ENCODE peak calls at places on chromosome 7, in ten cellular contexts. W is foreskin fibroblast, Y is fibroblast of lung, E is astrocyte of the spinal cord, H is fibroblast of pulmonary artery, K is cardiac muscle cell, O is cardiac fibroblast, A is astrocyte of the cerebellum, G is mucosa of descending colon, S is GM23338. Z is an unnamed sample.

GRCh38 chr7:15167912-15168311 is 265.4 kb upstream of the DGKB start:
- DNase-seq in W (no peak), Y (no peak), E (no peak), H (no peak), K (no peak), O (no peak), A (no peak), G (no peak), S (no peak), Z (no peak)

GRCh38 chr7:51647931-51648351 is 331.3 kb upstream of the COBL start:
- DNase-seq in W (no peak), Y (peak), E (peak), H (peak), K (no peak), O (no peak), A (peak), G (no peak), S (peak), Z (no peak)

GRCh38 chr7:74625446-74625845 is 32.1 kb upstream of the GTF2I start:
- DNase-seq in W (peak), Y (peak), E (peak), H (peak), K (no peak), O (peak), A (no peak), G (no peak), S (no peak), Z (no peak)

GRCh38 chr7:55177589-55178261 is 158.9 kb downstream of the EGFR start:
- DNase-seq in W (peak), Y (peak), E (peak), H (peak), K (no peak), O (peak), A (peak), G (no peak), S (no peak), Z (no peak)

GRCh38 chr7:106365252-106366005 is 80.6 kb upstream of the NAMPT start:
- DNase-seq in W (no peak), Y (no peak), E (no peak), H (peak), K (no peak), O (peak), A (no peak), G (no peak), S (no peak), Z (no peak)

GRCh38 chr7:137862358-137862757 is 15.6 kb upstream of the DGKI start:
- DNase-seq in W (no peak), Y (no peak), E (no peak), H (no peak), K (no peak), O (no peak), A (no peak), G (no peak), S (no peak), Z (no peak)

GRCh38 chr7:449249-450019 is 70.2 kb downstream of the PDGFA start:
- DNase-seq in W (no peak), Y (no peak), E (no peak), H (no peak), K (no peak), O (no peak), A (no peak), G (peak), S (no peak), Z (no peak)

GRCh38 chr7:142535123-142535779 is 214.0 kb upstream of the PRSS1 start:
- DNase-seq in W (peak), Y (peak), E (peak), H (peak), K (peak), O (peak), A (peak), G (no peak), S (peak), Z (no peak)

GRCh38 chr7:1494447-1494846 is 9.7 kb downstream of the INTS1 start:
- DNase-seq in W (no peak), Y (no peak), E (no peak), H (no peak), K (no peak), O (no peak), A (no peak), G (no peak), S (no peak), Z (no peak)

GRCh38 chr7:117839507-117839906 is 33.7 kb downstream of the CTTNBP2 start:
- DNase-seq in W (no peak), Y (no peak), E (no peak), H (no peak), K (no peak), O (no peak), A (no peak), G (no peak), S (no peak), Z (no peak)

GRCh38 chr7:82985144-82985802 is 177.4 kb downstream of the PCLO start:
- DNase-seq in W (no peak), Y (no peak), E (no peak), H (no peak), K (no peak), O (no peak), A (no peak), G (no peak), S (no peak), Z (no peak)

GRCh38 chr7:77931841-77932240 is 133.3 kb downstream of the PHTF2 start:
- DNase-seq in W (no peak), Y (no peak), E (no peak), H (no peak), K (no peak), O (no peak), A (no peak), G (no peak), S (peak), Z (no peak)

GRCh38 chr7:31997423-31997822 is 72.8 kb downstream of the PDE1C start:
- DNase-seq in W (no peak), Y (peak), E (no peak), H (no peak), K (no peak), O (no peak), A (no peak), G (no peak), S (peak), Z (no peak)

GRCh38 chr7:140923358-140924006 is 1.2 kb downstream of the BRAF start:
- DNase-seq in W (no peak), Y (peak), E (peak), H (peak), K (peak), O (peak), A (no peak), G (no peak), S (peak), Z (no peak)

GRCh38 chr7:33986951-33987948 is 81.9 kb downstream of the BMPER start:
- DNase-seq in W (peak), Y (peak), E (peak), H (peak), K (no peak), O (peak), A (peak), G (no peak), S (no peak), Z (peak)

GRCh38 chr7:120944826-120945562 is 5.6 kb upstream of the ING3 start:
- DNase-seq in W (no peak), Y (no peak), E (no peak), H (no peak), K (no peak), O (no peak), A (no peak), G (no peak), S (no peak), Z (no peak)

GRCh38 chr7:148650232-148650858 is 48.4 kb upstream of the CUL1 start:
- DNase-seq in W (peak), Y (peak), E (peak), H (peak), K (peak), O (peak), A (peak), G (no peak), S (no peak), Z (no peak)

GRCh38 chr7:135368416-135369186 is 135.0 kb downstream of the STRA8 start:
- DNase-seq in W (no peak), Y (no peak), E (no peak), H (no peak), K (no peak), O (no peak), A (no peak), G (no peak), S (no peak), Z (no peak)

GRCh38 chr7:47198159-47198558 is 383.8 kb downstream of the TNS3 start:
- DNase-seq in W (no peak), Y (no peak), E (no peak), H (no peak), K (no peak), O (no peak), A (no peak), G (no peak), S (no peak), Z (no peak)

GRCh38 chr7:102275123-102275703 is 11.5 kb upstream of the SH2B2 start:
- DNase-seq in W (no peak), Y (no peak), E (no peak), H (no peak), K (no peak), O (no peak), A (no peak), G (no peak), S (no peak), Z (no peak)

GRCh38 chr7:133431134-133431711 is 178.3 kb downstream of the EXOC4 start:
- DNase-seq in W (no peak), Y (no peak), E (no peak), H (no peak), K (no peak), O (no peak), A (no peak), G (no peak), S (no peak), Z (no peak)

GRCh38 chr7:28348631-28349030 is 63.7 kb upstream of the CREB5 start:
- DNase-seq in W (no peak), Y (no peak), E (no peak), H (no peak), K (no peak), O (no peak), A (no peak), G (no peak), S (no peak), Z (no peak)

GRCh38 chr7:32030904-32031692 is 39.1 kb downstream of the PDE1C start:
- DNase-seq in W (no peak), Y (peak), E (no peak), H (no peak), K (no peak), O (no peak), A (no peak), G (no peak), S (no peak), Z (no peak)

GRCh38 chr7:14368285-14368684 is 378.8 kb upstream of the ETV1 start:
- DNase-seq in W (no peak), Y (no peak), E (no peak), H (no peak), K (no peak), O (no peak), A (no peak), G (no peak), S (no peak), Z (no peak)

GRCh38 chr7:19851504-19851903 is 78.1 kb upstream of the TMEM196 start:
- DNase-seq in W (no peak), Y (no peak), E (no peak), H (no peak), K (no peak), O (no peak), A (no peak), G (no peak), S (no peak), Z (no peak)

GRCh38 chr7:95609277-95609971 is 13.1 kb upstream of the PDK4 start:
- DNase-seq in W (peak), Y (peak), E (peak), H (peak), K (no peak), O (peak), A (no peak), G (no peak), S (no peak), Z (no peak)

GRCh38 chr7:1200045-1200444 is 32.6 kb upstream of the UNCX start:
- DNase-seq in W (no peak), Y (peak), E (peak), H (peak), K (no peak), O (peak), A (no peak), G (no peak), S (no peak), Z (no peak)

GRCh38 chr7:112495820-112496462 is 15.2 kb downstream of the LSMEM1 start:
- DNase-seq in W (peak), Y (peak), E (peak), H (peak), K (peak), O (peak), A (peak), G (no peak), S (peak), Z (no peak)

GRCh38 chr7:47217570-47218360 is 364.1 kb downstream of the TNS3 start:
- DNase-seq in W (no peak), Y (no peak), E (no peak), H (no peak), K (no peak), O (no peak), A (no peak), G (no peak), S (no peak), Z (no peak)

GRCh38 chr7:123692471-123692877 is 36.8 kb downstream of the LMOD2 start:
- DNase-seq in W (no peak), Y (no peak), E (no peak), H (no peak), K (no peak), O (no peak), A (no peak), G (no peak), S (peak), Z (no peak)

GRCh38 chr7:50743893-50744292 is 38.8 kb downstream of the GRB10 start:
- DNase-seq in W (no peak), Y (no peak), E (no peak), H (no peak), K (no peak), O (no peak), A (no peak), G (no peak), S (no peak), Z (no peak)

GRCh38 chr7:107658467-107658866 is 2.2 kb upstream of the SLC26A4 start:
- DNase-seq in W (no peak), Y (no peak), E (no peak), H (no peak), K (no peak), O (no peak), A (no peak), G (no peak), S (no peak), Z (no peak)

GRCh38 chr7:107661865-107662379 is 1.3 kb downstream of the SLC26A4 start:
- DNase-seq in W (no peak), Y (no peak), E (no peak), H (no peak), K (no peak), O (no peak), A (no peak), G (no peak), S (peak), Z (no peak)

GRCh38 chr7:107661081-107661864 is 645 bp downstream of the SLC26A4 start:
- DNase-seq in W (peak), Y (peak), E (peak), H (peak), K (peak), O (peak), A (no peak), G (peak), S (peak), Z (no peak)

GRCh38 chr7:107659666-107660065 is 962 bp upstream of the SLC26A4 start:
- DNase-seq in W (peak), Y (peak), E (peak), H (peak), K (no peak), O (peak), A (no peak), G (no peak), S (no peak), Z (peak)

DNA sequence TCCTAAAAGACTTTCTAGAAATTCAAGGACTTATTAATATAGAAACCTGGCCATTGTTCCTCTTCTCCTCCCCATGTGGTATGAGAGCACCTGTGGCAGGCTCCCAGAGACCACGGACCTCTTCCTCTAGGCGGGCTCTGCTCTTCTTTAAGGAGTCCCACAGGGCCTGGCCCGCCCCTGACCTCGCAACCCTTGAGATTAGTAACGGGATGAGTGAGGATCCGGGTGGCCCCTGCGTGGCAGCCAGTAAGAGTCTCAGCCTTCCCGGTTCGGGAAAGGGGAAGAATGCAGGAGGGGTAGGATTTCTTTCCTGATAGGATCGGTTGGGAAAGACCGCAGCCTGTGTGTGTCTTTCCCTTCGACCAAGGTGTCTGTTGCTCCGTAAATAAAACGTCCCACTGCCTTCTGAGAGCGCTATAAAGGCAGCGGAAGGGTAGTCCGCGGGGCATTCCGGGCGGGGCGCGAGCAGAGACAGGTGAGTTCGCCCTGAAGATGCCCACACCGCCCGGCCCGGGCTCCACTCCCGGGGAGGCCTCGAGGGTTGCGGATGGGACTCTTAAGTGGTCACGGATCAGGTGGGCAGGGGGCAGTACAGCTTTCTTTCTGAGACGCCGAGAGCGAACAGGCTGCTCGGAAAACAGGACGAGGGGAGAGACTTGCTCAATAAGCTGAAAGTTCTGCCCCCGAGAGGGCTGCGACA is at the start of gene SLC26A4:
- DNase-seq in W (no peak), Y (no peak), E (no peak), H (no peak), K (no peak), O (no peak), A (no peak), G (no peak), S (peak), Z (no peak)
- TF ChIP-seq CTCF in W (no peak), Y (no peak), E (no peak), H (no peak), K (no peak), O (no peak), A (no peak), G (no peak), S (no peak), Z (no peak)

GRCh38 chr7:128201690-128202085 is 39.4 kb upstream of the LEP start:
- DNase-seq in W (no peak), Y (no peak), E (no peak), H (no peak), K (no peak), O (no peak), A (no peak), G (no peak), S (no peak), Z (no peak)
- H3K4me3 ChIP-seq in W (no peak), Y (no peak), E (no peak), H (no peak), K (peak), O (no peak), A (no peak), G (no peak), S (peak), Z (no peak)

DNA sequence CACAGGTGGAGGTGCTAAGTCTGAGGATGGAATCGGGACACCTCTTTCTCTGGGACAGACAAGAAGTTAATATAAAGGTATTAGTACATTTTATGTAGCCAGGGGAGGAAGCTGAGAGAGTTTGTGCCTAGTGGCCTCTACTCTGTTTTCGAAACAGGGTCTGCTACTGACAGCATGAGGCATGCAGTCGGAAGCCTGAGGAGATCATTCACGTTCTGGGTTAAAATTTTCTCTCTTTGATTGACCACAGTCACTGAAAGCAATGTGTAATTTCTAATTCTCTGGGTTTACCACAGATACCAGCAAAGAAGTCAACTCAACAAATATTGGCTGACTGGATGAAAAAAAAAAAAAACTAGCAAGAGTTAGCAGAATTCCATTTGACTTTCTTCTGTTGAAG is 53.3 kb upstream of the KCTD7 start:
- DNase-seq in W (no peak), Y (no peak), E (no peak), H (no peak), K (no peak), O (no peak), A (no peak), G (no peak), S (no peak), Z (no peak)
- TF ChIP-seq CTCF in W (no peak), Y (no peak), E (no peak), H (no peak), K (no peak), O (no peak), A (no peak), G (no peak), S (no peak), Z (no peak)

GRCh38 chr7:18408461-18408860 is 87.1 kb upstream of the HDAC9 start:
- DNase-seq in W (peak), Y (peak), E (peak), H (peak), K (no peak), O (peak), A (peak), G (no peak), S (peak), Z (peak)
- H3K4me3 ChIP-seq in W (no peak), Y (no peak), E (no peak), H (no peak), K (no peak), O (no peak), A (no peak), G (no peak), S (no peak), Z (no peak)

DNA sequence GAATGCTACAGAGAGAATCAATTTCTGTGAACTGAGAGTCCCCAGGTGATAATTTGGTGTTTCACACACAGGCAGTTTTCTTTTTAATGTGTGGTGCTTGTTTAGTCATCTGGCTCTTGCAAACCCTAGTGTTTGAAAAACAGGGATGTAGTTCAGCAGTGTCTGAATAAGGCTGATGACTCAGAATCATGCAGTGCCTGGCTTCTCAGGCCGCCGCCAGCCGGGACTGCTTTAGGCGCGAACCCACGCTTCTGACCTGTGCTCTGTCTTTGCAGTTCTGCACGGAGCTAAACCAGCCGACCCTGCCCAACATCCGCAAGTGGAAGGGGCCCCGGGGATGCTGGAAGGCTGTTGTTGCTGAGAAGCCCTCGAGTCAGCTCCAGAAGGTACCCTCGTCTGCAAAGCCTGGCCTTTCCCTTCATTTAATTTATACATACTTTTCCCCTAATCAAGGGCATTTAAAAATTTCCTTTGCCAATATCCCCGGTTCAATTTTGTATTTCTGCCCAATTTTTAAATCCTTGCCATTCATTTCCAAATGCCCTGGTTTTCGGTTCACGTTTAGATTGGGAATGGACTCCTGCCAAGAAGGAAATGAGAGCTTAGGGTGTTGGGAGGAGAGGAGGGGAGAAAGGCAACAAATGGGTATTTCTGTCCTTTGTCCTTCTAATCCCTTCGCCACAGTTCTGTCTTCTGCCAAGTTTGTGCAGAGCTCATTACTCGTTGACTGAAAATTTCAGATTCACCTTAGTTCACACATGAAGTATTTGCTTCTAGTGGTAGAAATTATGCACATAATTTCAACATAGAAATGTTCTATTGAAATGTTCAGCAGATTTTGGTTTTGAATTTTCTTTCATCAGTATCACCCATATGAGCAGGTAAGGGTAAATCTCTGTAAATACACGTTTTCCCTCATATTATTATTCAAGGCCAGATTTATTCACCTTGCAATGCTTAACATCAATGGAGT is 108.5 kb upstream of the ANLN start:
- DNase-seq in W (peak), Y (peak), E (peak), H (peak), K (peak), O (peak), A (peak), G (peak), S (peak), Z (peak)
- TF ChIP-seq CTCF in W (no peak), Y (no peak), E (no peak), H (no peak), K (peak), O (no peak), A (no peak), G (no peak), S (no peak), Z (no peak)